ENCODE peak calls at places on chromosomes 4 and X, in seven cellular contexts. W is endothelial cell of umbilical vein, U is tibial nerve, G is uterus, D is esophagus squamous epithelium, I is A549, P is HCT116. O is an unnamed sample.

GRCh38 chr4:87973283-87974169 is 2.0 kb upstream of the SPP1 start:
- DNase-seq in W (peak; percentile 78), U (peak; percentile 55), G (peak; percentile 59), D (no peak), I (peak; percentile 13), P (peak; percentile 59), O (peak; percentile 64)

GRCh38 chr4:154984616-154985015 is 203.5 kb downstream of the RBM46 start:
- DNase-seq in W (no peak), U (no peak), G (no peak), D (no peak), I (no peak), P (no peak), O (no peak)

GRCh38 chrX:47956016-47956415 is 47.8 kb downstream of the ZNF182 start:
- DNase-seq in W (no peak), U (no peak), G (no peak), D (no peak), I (no peak), P (no peak), O (no peak)

GRCh38 chr4:150664935-150665334 is 83.0 kb downstream of the MAB21L2 start:
- DNase-seq in W (peak; percentile 48), U (no peak), G (no peak), D (no peak), I (no peak), P (peak; percentile 26), O (no peak)

GRCh38 chr4:70269674-70270073 is 27.3 kb downstream of the CSN3 start:
- DNase-seq in W (peak; percentile 10), U (no peak), G (no peak), D (no peak), I (no peak), P (peak; percentile 23), O (no peak)

GRCh38 chrX:144896323-144896722 is 351.0 kb upstream of the SPANXN1 start:
- DNase-seq in W (no peak), U (no peak), G (no peak), D (no peak), I (no peak), P (no peak), O (no peak)

GRCh38 chr4:73450398-73451004 is 14.5 kb downstream of the AFP start:
- DNase-seq in W (no peak), U (no peak), G (no peak), D (no peak), I (no peak), P (no peak), O (no peak)

GRCh38 chr4:130336585-130337217 is 1240.7 kb downstream of the C4orf33 start:
- DNase-seq in W (peak; percentile 44), U (no peak), G (no peak), D (no peak), I (no peak), P (peak; percentile 26), O (no peak)

GRCh38 chr4:80134936-80135701 is 62.1 kb upstream of the ANTXR2 start:
- DNase-seq in W (peak; percentile 29), U (no peak), G (no peak), D (no peak), I (no peak), P (no peak), O (no peak)

GRCh38 chr4:59535541-59535940 is 1664.6 kb upstream of the ADGRL3 start:
- DNase-seq in W (no peak), U (no peak), G (no peak), D (no peak), I (no peak), P (no peak), O (no peak)

GRCh38 chr4:1618438-1618837 is 65.7 kb downstream of the FAM53A start:
- DNase-seq in W (no peak), U (no peak), G (no peak), D (no peak), I (no peak), P (no peak), O (no peak)

DNA sequence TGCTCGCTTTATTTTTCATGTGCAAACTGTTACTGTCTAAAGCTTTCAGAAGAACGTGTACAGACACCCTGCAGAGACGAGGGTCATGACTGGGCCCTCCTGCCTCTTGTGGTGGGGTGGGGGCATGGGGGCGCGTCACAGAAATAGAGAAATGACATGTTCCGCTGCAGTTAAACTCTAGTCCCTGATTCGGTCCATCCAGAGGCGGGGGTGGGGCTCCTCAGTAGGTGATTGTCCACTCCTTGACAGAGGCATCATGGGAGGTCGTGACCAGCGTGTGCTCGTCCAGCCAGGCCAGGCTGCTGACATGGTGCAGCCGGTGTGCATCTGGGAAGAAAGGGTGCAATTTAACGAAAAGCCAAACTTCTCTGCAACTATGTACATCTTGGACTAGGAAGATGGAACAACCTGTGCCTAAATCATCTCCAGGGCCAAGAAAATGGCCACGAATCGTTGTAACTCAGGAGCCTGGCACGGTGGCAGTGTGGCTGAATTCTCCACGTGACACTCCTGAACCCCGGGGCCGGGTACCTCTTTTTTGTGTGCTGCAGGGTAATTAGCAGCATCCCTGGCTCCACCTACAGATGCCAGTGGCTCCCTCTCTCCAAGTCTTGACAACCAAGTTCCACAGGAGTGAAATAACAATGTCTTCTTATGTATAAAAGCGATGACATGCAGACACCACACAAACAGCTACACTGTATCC is 41.3 kb downstream of the WDR1 start:
- DNase-seq in W (no peak), U (no peak), G (peak; percentile 16), D (no peak), I (no peak), P (no peak), O (no peak)
- H3K27ac ChIP-seq in W (no peak overlapping the region), U (no peak overlapping the region), G (no peak overlapping the region), D (no peak overlapping the region), I (no peak overlapping the region), P (no peak overlapping the region), O (no peak overlapping the region)

DNA sequence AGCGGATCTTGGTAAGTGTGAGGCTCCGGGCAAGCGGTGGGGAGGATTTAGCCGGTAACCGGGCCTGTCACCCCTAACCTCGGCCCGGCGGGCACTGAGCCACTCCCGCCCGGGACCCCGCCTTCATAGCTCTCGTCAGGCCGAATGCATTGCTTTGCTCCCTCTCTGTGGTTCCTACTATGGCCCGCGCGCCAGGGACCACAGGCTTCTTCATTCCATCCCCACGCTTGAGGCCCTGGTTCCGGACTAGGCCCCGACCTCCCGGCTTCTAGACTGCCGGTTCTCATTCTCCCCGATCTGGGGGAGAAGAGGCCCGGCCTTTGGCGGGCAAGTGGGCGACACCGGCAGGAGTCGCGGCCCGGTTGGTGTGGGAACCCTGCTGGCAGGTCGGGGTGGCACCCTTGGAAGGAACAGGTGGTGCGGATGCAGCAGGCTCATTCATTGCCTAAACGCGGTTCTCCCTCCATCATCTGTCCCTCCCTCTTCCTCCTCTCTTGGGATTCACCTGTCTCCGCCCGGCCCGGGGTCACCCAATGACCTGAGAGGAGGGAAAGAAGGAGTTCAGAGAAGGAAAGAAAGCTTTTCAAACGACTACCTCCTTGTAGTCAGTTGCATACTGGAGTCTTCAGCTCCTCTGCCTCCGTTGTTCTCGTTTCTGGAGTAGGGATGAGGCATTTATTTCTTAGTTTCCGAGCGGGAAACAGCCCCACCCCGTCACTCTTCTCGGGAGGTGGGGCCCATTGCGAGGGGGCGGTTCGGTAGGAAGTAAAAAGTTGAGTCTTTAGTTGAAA is at the start of gene NDUFC1:
- DNase-seq in W (peak; percentile 65), U (peak; percentile 38), G (peak; percentile 50), D (no peak), I (peak; percentile 58), P (no peak), O (peak; percentile 55)
- TF ChIP-seq POLR2A in W (peak; percentile 31), U (no peak), G (no peak), D (peak; percentile 48), I (no peak), P (peak; percentile 45), O (peak; percentile 16)

GRCh38 chrX:153411988-153412574 is 809 bp downstream of the ZFP92 start:
- DNase-seq in W (no peak), U (no peak), G (no peak), D (no peak), I (no peak), P (no peak), O (no peak)

GRCh38 chrX:153412746-153413720 is 1.8 kb downstream of the ZFP92 start:
- DNase-seq in W (no peak), U (no peak), G (no peak), D (no peak), I (no peak), P (no peak), O (no peak)

GRCh38 chrX:153410328-153410727 is 944 bp upstream of the ZFP92 start:
- DNase-seq in W (no peak), U (no peak), G (no peak), D (no peak), I (no peak), P (no peak), O (no peak)

GRCh38 chrX:153410888-153411254 is 401 bp upstream of the ZFP92 start:
- DNase-seq in W (no peak), U (no peak), G (no peak), D (no peak), I (no peak), P (no peak), O (no peak)

GRCh38 chrX:153411255-153411987 is at the start of gene ZFP92:
- DNase-seq in W (peak; percentile 1), U (no peak), G (peak; percentile 40), D (no peak), I (no peak), P (no peak), O (no peak)
- H3K4me3 ChIP-seq in W (peak within 1 kb of the TSS; percentile 37), U (peak within 1 kb of the TSS; percentile 46), G (peak within 1 kb of the TSS; percentile 43), D (peak within 1 kb of the TSS; percentile 23), I (peak within 1 kb of the TSS; percentile 50), P (no peak within 1 kb of the TSS), O (peak within 1 kb of the TSS; percentile 12)

DNA sequence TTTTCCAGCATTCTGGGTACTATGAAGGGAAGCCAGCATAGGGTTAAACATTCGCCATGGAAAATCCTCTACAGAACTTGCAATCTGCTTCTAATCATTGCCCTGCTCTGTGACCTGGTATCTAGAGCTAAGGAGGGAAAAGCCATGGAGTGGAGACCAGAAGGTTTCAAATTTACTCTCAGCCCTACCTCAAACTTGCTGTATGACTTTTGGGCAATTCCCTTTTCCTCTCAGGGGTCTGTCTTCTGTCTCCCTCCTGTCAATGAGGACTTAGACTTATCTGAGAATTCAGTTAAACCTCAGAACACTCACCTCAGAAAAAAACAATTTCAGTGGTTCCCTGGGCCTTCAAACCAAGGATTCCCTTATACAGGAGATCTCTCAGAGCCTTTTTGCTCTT is 29.1 kb downstream of the ARHGEF9 start:
- DNase-seq in W (no peak), U (no peak), G (no peak), D (no peak), I (no peak), P (no peak), O (no peak)
- H3K27ac ChIP-seq in W (no peak overlapping the region), U (no peak overlapping the region), G (peak overlapping the region; percentile 90), D (no peak overlapping the region), I (peak overlapping the region; percentile 97), P (peak overlapping the region; percentile 28), O (no peak overlapping the region)

GRCh38 chr4:102345795-102346100 is 466 bp upstream of the SLC39A8 start:
- DNase-seq in W (no peak), U (no peak), G (no peak), D (no peak), I (no peak), P (no peak), O (no peak)

GRCh38 chr4:102342404-102343074 is 2.7 kb downstream of the SLC39A8 start:
- DNase-seq in W (no peak), U (no peak), G (no peak), D (no peak), I (no peak), P (no peak), O (no peak)

GRCh38 chr4:102344520-102344954 is 745 bp downstream of the SLC39A8 start:
- DNase-seq in W (peak; percentile 63), U (peak; percentile 8), G (peak; percentile 48), D (peak; percentile 20), I (peak; percentile 38), P (peak; percentile 10), O (peak; percentile 89)

GRCh38 chr4:102343964-102344519 is 1.2 kb downstream of the SLC39A8 start:
- DNase-seq in W (no peak), U (peak; percentile 11), G (no peak), D (no peak), I (no peak), P (peak; percentile 41), O (peak; percentile 89)

GRCh38 chr4:102344955-102345794 is at the start of gene SLC39A8:
- DNase-seq in W (peak; percentile 79), U (peak; percentile 76), G (peak; percentile 82), D (peak; percentile 46), I (peak; percentile 75), P (peak; percentile 66), O (peak; percentile 95)
- TF ChIP-seq POLR2A in W (peak; percentile 42), U (peak; percentile 16), G (peak; percentile 48), D (peak; percentile 55), I (no peak), P (peak; percentile 48), O (peak; percentile 86)

O was measured in right lobe of liver.